ENCODE peak calls at places on chromosome 6, in ten cellular contexts. C, J, Y, W, F, X, Z, M, O and D are unnamed samples. For H3K4me1, the result is how much of the 10 kb centered on the place peaks cover.

GRCh38 chr6:40986364-40986763 is 52.7 kb downstream of the UNC5CL start:
- DNase-seq in C (no peak), J (no peak), Y (no peak), W (no peak), F (no peak), X (no peak), Z (no peak), M (no peak), O (no peak), D (no peak)

GRCh38 chr6:133548409-133548808 is 307.3 kb downstream of the EYA4 start:
- DNase-seq in C (peak), J (no peak), Y (no peak), W (no peak), F (no peak), X (no peak), Z (no peak), M (no peak), O (no peak), D (no peak)

GRCh38 chr6:108168501-108168979 is 2.7 kb downstream of the NR2E1 start:
- DNase-seq in C (no peak), J (no peak), Y (no peak), W (no peak), F (no peak), X (no peak), Z (peak), M (no peak), O (peak), D (no peak)

GRCh38 chr6:71367763-71368162 is 79.2 kb downstream of the OGFRL1 start:
- DNase-seq in C (no peak), J (no peak), Y (no peak), W (no peak), F (no peak), X (no peak), Z (no peak), M (no peak), O (no peak), D (no peak)

GRCh38 chr6:130577178-130577919 is 211.5 kb downstream of the TMEM200A start:
- DNase-seq in C (no peak), J (no peak), Y (no peak), W (no peak), F (no peak), X (no peak), Z (no peak), M (no peak), O (no peak), D (no peak)

GRCh38 chr6:137975058-137975940 is 108.2 kb downstream of the TNFAIP3 start:
- DNase-seq in C (no peak), J (peak), Y (no peak), W (no peak), F (no peak), X (no peak), Z (no peak), M (no peak), O (no peak), D (no peak)

GRCh38 chr6:49698538-49699205 is 14.7 kb downstream of the CRISP2 start:
- DNase-seq in C (no peak), J (no peak), Y (no peak), W (no peak), F (no peak), X (no peak), Z (no peak), M (no peak), O (no peak), D (no peak)

GRCh38 chr6:132391391-132392291 is 9.6 kb downstream of the MOXD1 start:
- DNase-seq in C (no peak), J (no peak), Y (no peak), W (peak), F (no peak), X (no peak), Z (no peak), M (no peak), O (peak), D (peak)

GRCh38 chr6:52531396-52531795 is 45.5 kb downstream of the TRAM2 start:
- DNase-seq in C (no peak), J (no peak), Y (no peak), W (no peak), F (no peak), X (no peak), Z (no peak), M (no peak), O (peak), D (no peak)

GRCh38 chr6:162728177-162728571 is 400 bp downstream of the PACRG start:
- DNase-seq in C (no peak), J (no peak), Y (no peak), W (peak), F (no peak), X (no peak), Z (no peak), M (no peak), O (peak), D (no peak)

GRCh38 chr6:167513763-167514162 is 188.9 kb downstream of the TTLL2 start:
- DNase-seq in C (no peak), J (no peak), Y (no peak), W (no peak), F (no peak), X (no peak), Z (no peak), M (no peak), O (no peak), D (no peak)

GRCh38 chr6:25022140-25022553 is 86.4 kb upstream of the RIPOR2 start:
- DNase-seq in C (no peak), J (no peak), Y (no peak), W (no peak), F (no peak), X (no peak), Z (no peak), M (no peak), O (no peak), D (no peak)

GRCh38 chr6:75275067-75275466 is 9.5 kb downstream of the TMEM30A start:
- DNase-seq in C (peak), J (no peak), Y (no peak), W (no peak), F (no peak), X (no peak), Z (no peak), M (no peak), O (no peak), D (no peak)

DNA sequence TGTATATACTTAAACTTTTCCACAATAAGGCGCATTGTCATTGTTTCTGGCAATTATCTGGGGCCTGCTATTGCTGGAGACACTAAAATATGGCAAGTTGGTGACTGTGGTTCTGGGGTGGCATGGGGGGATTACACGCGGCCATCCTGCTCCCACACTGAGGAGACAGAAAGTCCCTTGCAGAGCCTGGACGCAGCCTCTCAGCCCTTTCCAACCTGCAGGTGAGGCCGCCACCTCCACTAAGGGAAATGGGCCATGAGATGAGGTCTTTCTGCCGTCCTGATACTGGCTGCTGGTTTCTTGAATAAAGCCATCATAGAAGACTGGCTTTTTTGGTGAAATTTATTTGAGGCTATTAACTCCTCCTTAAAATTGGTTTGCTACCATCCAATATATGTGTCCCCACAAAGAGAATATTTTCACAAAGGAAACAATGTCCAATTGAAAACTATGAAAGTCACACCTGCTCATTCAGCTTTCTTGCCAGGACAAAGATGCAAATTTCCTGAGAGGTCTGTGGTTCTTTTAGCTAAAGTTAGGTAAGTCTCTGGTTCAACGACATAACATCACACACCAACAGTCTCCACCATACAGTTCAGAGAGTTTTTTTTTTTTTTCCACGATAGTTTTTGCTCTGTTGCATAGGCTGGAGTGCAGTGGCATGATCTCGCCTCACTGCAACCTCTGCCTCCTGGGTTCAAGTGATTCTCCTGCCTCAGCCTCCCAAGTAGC is 13.0 kb downstream of the TXNDC5 start:
- DNase-seq in C (no peak), J (no peak), Y (no peak), W (no peak), F (no peak), X (no peak), Z (no peak), M (no peak), O (no peak), D (no peak)
- TF ChIP-seq POLR2A in C (no peak), J (no peak), Y (no peak), W (no peak), F (no peak), X (no peak), Z (no peak), M (no peak), O (no peak), D (no peak)

GRCh38 chr6:112224088-112224487 is 30.3 kb downstream of the LAMA4 start:
- DNase-seq in C (no peak), J (no peak), Y (no peak), W (no peak), F (no peak), X (no peak), Z (no peak), M (no peak), O (no peak), D (no peak)
- H3K4me1 ChIP-seq in C (under half), J (under half), Y (under half), W (under half), F (under half), X (under half), Z (under half), M (under half), O (under half), D (half or more)

GRCh38 chr6:125750692-125751333 is 1.4 kb downstream of the HEY2 start:
- DNase-seq in C (no peak), J (no peak), Y (no peak), W (no peak), F (no peak), X (no peak), Z (no peak), M (no peak), O (no peak), D (no peak)
- H3K4me3 ChIP-seq in C (no peak), J (no peak), Y (peak), W (no peak), F (no peak), X (peak), Z (peak), M (peak), O (peak), D (peak)

GRCh38 chr6:37160922-37161778 is 8.8 kb upstream of the PIM1 start:
- DNase-seq in C (no peak), J (no peak), Y (no peak), W (no peak), F (peak), X (no peak), Z (no peak), M (no peak), O (no peak), D (no peak)

GRCh38 chr6:37158508-37158907 is 11.4 kb upstream of the PIM1 start:
- DNase-seq in C (no peak), J (no peak), Y (no peak), W (no peak), F (no peak), X (no peak), Z (no peak), M (no peak), O (no peak), D (no peak)

GRCh38 chr6:37149750-37150149 is 20.2 kb upstream of the PIM1 start:
- DNase-seq in C (no peak), J (no peak), Y (no peak), W (no peak), F (no peak), X (no peak), Z (no peak), M (no peak), O (no peak), D (no peak)

GRCh38 chr6:37150314-37150713 is 19.6 kb upstream of the PIM1 start:
- DNase-seq in C (no peak), J (no peak), Y (no peak), W (no peak), F (no peak), X (no peak), Z (no peak), M (no peak), O (no peak), D (no peak)

GRCh38 chr6:37155394-37156312 is 14.3 kb upstream of the PIM1 start:
- DNase-seq in C (no peak), J (no peak), Y (no peak), W (no peak), F (peak), X (no peak), Z (no peak), M (no peak), O (peak), D (no peak)
- TF ChIP-seq POLR2A in C (no peak), J (no peak), Y (no peak), W (no peak), F (no peak), X (no peak), Z (no peak), M (no peak), O (peak), D (no peak)

GRCh38 chr6:22436134-22436533 is 133.2 kb upstream of the HDGFL1 start:
- DNase-seq in C (no peak), J (no peak), Y (no peak), W (no peak), F (no peak), X (no peak), Z (no peak), M (no peak), O (no peak), D (no peak)

GRCh38 chr6:22437665-22438064 is 131.7 kb upstream of the HDGFL1 start:
- DNase-seq in C (no peak), J (no peak), Y (no peak), W (no peak), F (no peak), X (no peak), Z (no peak), M (no peak), O (no peak), D (no peak)

GRCh38 chr6:22432060-22432459 is 135.2 kb upstream of the PRL start:
- DNase-seq in C (no peak), J (no peak), Y (no peak), W (no peak), F (no peak), X (no peak), Z (no peak), M (no peak), O (no peak), D (no peak)

GRCh38 chr6:22433745-22434144 is 135.6 kb upstream of the HDGFL1 start:
- DNase-seq in C (no peak), J (no peak), Y (no peak), W (no peak), F (no peak), X (no peak), Z (no peak), M (no peak), O (no peak), D (no peak)

DNA sequence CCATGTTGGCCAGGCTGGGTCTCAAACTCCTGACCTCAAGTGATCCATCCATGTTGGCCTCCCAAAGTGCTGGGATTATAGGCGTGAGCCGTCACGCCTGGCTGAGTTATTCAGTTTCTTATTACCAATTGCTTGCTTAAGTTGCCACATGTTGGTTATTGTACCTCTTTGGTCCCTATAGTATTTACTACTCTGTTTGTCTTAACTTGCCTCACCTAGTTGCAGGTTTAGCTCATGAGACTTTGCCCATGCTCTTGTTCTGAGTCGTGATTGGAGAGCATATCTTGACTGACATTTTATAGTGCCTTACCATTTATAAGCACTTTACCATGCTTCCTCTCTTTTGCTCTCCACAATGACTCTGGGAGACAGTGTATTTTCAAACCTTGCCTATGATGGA is 134.2 kb upstream of the HDGFL1 start:
- DNase-seq in C (no peak), J (no peak), Y (no peak), W (no peak), F (no peak), X (no peak), Z (no peak), M (no peak), O (no peak), D (no peak)
- H3K4me1 ChIP-seq in C (under half), J (under half), Y (under half), W (under half), F (under half), X (under half), Z (under half), M (under half), O (under half), D (under half)